ENCODE peak calls at places on chromosomes 16 and 17, in eight cellular contexts. A is cerebellum, U is hippocampal formation, N is EH, G is NCI-H1694 treated with DMSO at 0.1 percent for 48 hours, X is NCI-H1417 treated with DMSO at 0.1 percent for 48 hours, H is Caki2, O is osteocyte. R is an unnamed sample.

GRCh38 chr16:73268311-73268997 is 220.5 kb upstream of the ZFHX3 start:
- DNase-seq in X (peak), G (peak), N (peak), O (no peak), U (peak), A (no peak), H (no peak), R (no peak)

GRCh38 chr17:47184671-47185070 is 4.4 kb downstream of the CDC27 start:
- DNase-seq in O (no peak), A (no peak), X (no peak), N (peak), H (no peak), U (no peak), G (no peak), R (no peak)

GRCh38 chr17:81859906-81860755 is at the start of gene P4HB:
- DNase-seq in O (no peak), N (no peak), H (no peak), U (no peak), A (no peak), G (no peak), X (no peak), R (no peak)

GRCh38 chr17:77322534-77323412 is 182.0 kb downstream of the SEC14L1 start:
- DNase-seq in N (peak), U (no peak), H (peak), O (peak), G (no peak), X (no peak), A (no peak), R (peak)

GRCh38 chr17:31061678-31062077 is 33.1 kb upstream of the NF1 start:
- DNase-seq in X (no peak), A (no peak), U (no peak), N (no peak), O (peak), G (peak), H (no peak), R (no peak)

GRCh38 chr17:60862482-60862881 is 184.8 kb downstream of the BCAS3 start:
- DNase-seq in U (no peak), O (no peak), G (no peak), N (no peak), H (no peak), X (no peak), A (no peak), R (no peak)

GRCh38 chr17:80761421-80761871 is 216.8 kb downstream of the RPTOR start:
- DNase-seq in U (no peak), O (no peak), H (peak), X (no peak), G (no peak), A (no peak), N (peak), R (peak)

GRCh38 chr17:47106130-47106529 is 83.0 kb downstream of the CDC27 start:
- DNase-seq in U (no peak), O (no peak), H (no peak), N (no peak), G (no peak), X (no peak), A (no peak), R (no peak)

GRCh38 chr17:77461277-77462057 is 320.7 kb downstream of the SEC14L1 start:
- DNase-seq in H (peak), O (no peak), X (no peak), N (no peak), A (no peak), G (no peak), U (no peak), R (no peak)

GRCh38 chr16:31507929-31508705 is at the start of gene RUSF1:
- DNase-seq in U (peak), H (peak), X (peak), N (peak), A (peak), G (peak), O (peak), R (peak)

GRCh38 chr17:77444653-77445029 is 303.9 kb downstream of the SEC14L1 start:
- DNase-seq in O (no peak), U (no peak), N (peak), A (no peak), G (no peak), X (no peak), H (no peak), R (no peak)

GRCh38 chr17:78674595-78675315 is 97.6 kb upstream of the DNAH17 start:
- DNase-seq in H (no peak), U (no peak), G (no peak), X (peak), A (peak), O (no peak), N (no peak), R (no peak)

GRCh38 chr16:53071748-53072301 is 17.0 kb downstream of the CHD9 start:
- DNase-seq in X (no peak), H (no peak), U (peak), N (no peak), A (no peak), O (no peak), G (peak), R (no peak)

GRCh38 chr16:2093793-2094192 is 41.9 kb downstream of the PKD1 start:
- DNase-seq in U (no peak), H (no peak), A (no peak), G (no peak), N (no peak), O (no peak), X (no peak), R (no peak)

GRCh38 chr16:20874088-20874581 is 26.0 kb downstream of the DCUN1D3 start:
- DNase-seq in U (no peak), N (no peak), H (no peak), O (no peak), X (no peak), A (no peak), G (no peak), R (peak)

GRCh38 chr16:14015948-14016347 is 55.2 kb upstream of the MRTFB start:
- DNase-seq in U (no peak), O (no peak), N (peak), G (no peak), X (no peak), A (no peak), H (peak), R (no peak)

GRCh38 chr16:31108035-31108793 is at the start of gene BCKDK:
- DNase-seq in N (peak), A (peak), X (no peak), G (peak), U (peak), H (peak), O (peak), R (peak)

GRCh38 chr16:85913688-85914422 is 14.9 kb downstream of the IRF8 start:
- DNase-seq in U (no peak), X (no peak), G (no peak), H (no peak), O (no peak), A (no peak), N (no peak), R (no peak)

GRCh38 chr16:27242398-27242797 is 26.2 kb downstream of the NSMCE1 start:
- DNase-seq in X (no peak), U (no peak), A (no peak), G (no peak), O (no peak), N (no peak), H (no peak), R (no peak)

GRCh38 chr17:82103588-82104451 is 5.8 kb upstream of the FASN start:
- DNase-seq in H (no peak), G (no peak), U (no peak), O (no peak), N (no peak), A (peak), X (no peak), R (no peak)

GRCh38 chr17:1931759-1932579 is 93.2 kb downstream of the RTN4RL1 start:
- DNase-seq in X (no peak), H (no peak), U (no peak), A (peak), N (peak), O (no peak), G (peak), R (no peak)

R was measured in NCI-H226.